ENCODE peak calls at places on chromosomes 7 and 10, in four cellular contexts. E is HepG2, O is IMR-90, Z is heart left ventricle. F is an unnamed sample.

GRCh38 chr7:135168489-135169140 is 1.9 kb downstream of the CYREN start:
- DNase-seq in E (no peak), O (no peak), Z (no peak), F (no peak)

GRCh38 chr10:58714436-58714835 is 201.8 kb downstream of the BICC1 start:
- DNase-seq in Z (no peak), E (no peak), O (no peak), F (no peak)

GRCh38 chr10:20473361-20473760 is 423.8 kb downstream of the NEBL start:
- DNase-seq in O (peak; percentile 3), Z (no peak), E (no peak), F (no peak)

GRCh38 chr7:50481867-50482266 is 31.7 kb upstream of the FIGNL1 start:
- DNase-seq in Z (no peak), O (no peak), E (no peak), F (no peak)

GRCh38 chr10:80612261-80612660 is 74.6 kb downstream of the SH2D4B start:
- DNase-seq in E (no peak), Z (no peak), O (no peak), F (no peak)

GRCh38 chr7:117323585-117323876 is 673 bp upstream of the WNT2 start:
- DNase-seq in O (no peak), Z (no peak), E (no peak), F (no peak)

GRCh38 chr7:34158311-34158710 is 253.0 kb downstream of the BMPER start:
- DNase-seq in Z (no peak), E (no peak), O (peak; percentile 41), F (no peak)

GRCh38 chr7:74187915-74188675 is 13.9 kb downstream of the EIF4H start:
- DNase-seq in Z (no peak), O (peak; percentile 69), E (no peak), F (no peak)

GRCh38 chr10:11035318-11035920 is 17.7 kb downstream of the CELF2 start:
- DNase-seq in O (peak; percentile 79), Z (peak; percentile 56), E (no peak), F (no peak)

GRCh38 chr10:34299105-34299611 is 515.9 kb downstream of the PARD3 start:
- DNase-seq in E (no peak), O (peak; percentile 55), Z (no peak), F (no peak)

GRCh38 chr10:59872892-59873463 is 33.4 kb downstream of the CCDC6 start:
- DNase-seq in E (peak; percentile 55), Z (peak; percentile 54), O (peak; percentile 97), F (peak; percentile 60)

GRCh38 chr10:3476640-3477448 is 304.3 kb upstream of the PITRM1 start:
- DNase-seq in E (no peak), O (no peak), Z (no peak), F (no peak)

GRCh38 chr7:94060772-94061171 is 56.6 kb upstream of the BET1 start:
- DNase-seq in E (no peak), Z (no peak), O (peak; percentile 82), F (no peak)

GRCh38 chr10:119761106-119761505 is 35.3 kb downstream of the INPP5F start:
- DNase-seq in Z (no peak), E (no peak), O (peak; percentile 94), F (no peak)

GRCh38 chr10:113045155-113046055 is 95.4 kb downstream of the TCF7L2 start:
- DNase-seq in E (no peak), Z (no peak), O (peak; percentile 93), F (no peak)

GRCh38 chr7:154744226-154744860 is 258.6 kb downstream of the PAXIP1 start:
- DNase-seq in Z (no peak), E (no peak), O (no peak), F (peak; percentile 53)

GRCh38 chr10:13712799-13713581 is 126.2 kb downstream of the PRPF18 start:
- DNase-seq in O (peak; percentile 99), Z (peak; percentile 82), E (no peak), F (peak; percentile 28)

GRCh38 chr7:150620061-150620460 is 12.1 kb downstream of the GIMAP6 start:
- DNase-seq in Z (no peak), O (no peak), E (no peak), F (no peak)

GRCh38 chr7:130491841-130492518 is at the start of gene MEST:
- DNase-seq in E (no peak), O (peak; percentile 47), Z (no peak), F (no peak)

GRCh38 chr7:157905740-157906461 is 569.1 kb downstream of the DNAJB6 start:
- DNase-seq in E (no peak), Z (peak; percentile 41), O (no peak), F (no peak)

GRCh38 chr7:144763291-144763690 is 72.6 kb downstream of the TPK1 start:
- DNase-seq in O (no peak), Z (no peak), E (no peak), F (no peak)

GRCh38 chr10:35016009-35016408 is 74.1 kb downstream of the CUL2 start:
- DNase-seq in Z (no peak), O (no peak), E (no peak), F (no peak)

GRCh38 chr10:71351628-71352319 is 32.7 kb downstream of the SLC29A3 start:
- DNase-seq in E (no peak), Z (peak; percentile 23), O (no peak), F (no peak)

GRCh38 chr7:33982425-33982786 is 77.1 kb downstream of the BMPER start:
- DNase-seq in O (peak; percentile 76), Z (no peak), E (no peak), F (peak; percentile 5)

GRCh38 chr7:42596737-42597136 is 315.1 kb downstream of the C7orf25 start:
- DNase-seq in O (no peak), E (no peak), Z (no peak), F (no peak)

GRCh38 chr10:21399392-21400015 is 126.0 kb downstream of the SKIDA1 start:
- DNase-seq in E (peak; percentile 66), O (peak; percentile 98), Z (no peak), F (no peak)

GRCh38 chr7:32506266-32507054 is 11.2 kb downstream of the AVL9 start:
- DNase-seq in O (peak; percentile 90), Z (no peak), E (peak; percentile 10), F (peak; percentile 89)

GRCh38 chr7:131369354-131369753 is 41.7 kb downstream of the MKLN1 start:
- DNase-seq in O (no peak), E (no peak), Z (no peak), F (peak; percentile 82)

GRCh38 chr10:98378722-98379121 is 36.3 kb downstream of the PYROXD2 start:
- DNase-seq in O (peak; percentile 91), Z (no peak), E (no peak), F (no peak)

GRCh38 chr7:47553309-47553708 is 28.6 kb downstream of the TNS3 start:
- DNase-seq in E (no peak), O (peak; percentile 52), Z (no peak), F (no peak)

GRCh38 chr7:46554688-46555422 is 633.8 kb upstream of the IGFBP3 start:
- DNase-seq in O (peak; percentile 76), Z (no peak), E (no peak), F (no peak)

GRCh38 chr7:155358948-155359712 is 61.5 kb downstream of the INSIG1 start:
- DNase-seq in E (no peak), Z (no peak), O (no peak), F (no peak)

GRCh38 chr7:129771201-129771927 is 159.8 kb downstream of the NRF1 start:
- DNase-seq in O (no peak), Z (no peak), E (no peak), F (peak; percentile 17)

GRCh38 chr7:1537631-1538412 is 7.3 kb downstream of the MAFK start:
- DNase-seq in O (peak; percentile 97), E (no peak), Z (peak; percentile 91), F (peak; percentile 84)

GRCh38 chr7:142866361-142867096 is 11.7 kb downstream of the EPHB6 start:
- DNase-seq in O (no peak), Z (no peak), E (peak; percentile 13), F (peak; percentile 11)

GRCh38 chr7:39421661-39422060 is 144.5 kb upstream of the YAE1 start:
- DNase-seq in O (no peak), E (no peak), Z (no peak), F (no peak)

GRCh38 chr7:130734525-130735272 is 692 bp upstream of the KLF14 start:
- DNase-seq in Z (no peak), O (peak; percentile 3), E (no peak), F (peak; percentile 36)

GRCh38 chr7:74284781-74285259 is 4.4 kb upstream of the CLIP2 start:
- DNase-seq in Z (no peak), E (no peak), O (no peak), F (no peak)

GRCh38 chr7:33040803-33041516 is 21.6 kb downstream of the NT5C3A start:
- DNase-seq in O (peak; percentile 36), Z (peak; percentile 19), E (no peak), F (peak; percentile 83)

GRCh38 chr10:123294109-123294508 is 139.9 kb downstream of the BUB3 start:
- DNase-seq in O (no peak), Z (no peak), E (no peak), F (no peak)
- TF ChIP-seq POLR2A in O (no peak), Z (no peak), E (no peak), F (no peak)

GRCh38 chr10:89414879-89415821 is 782 bp downstream of the IFIT5 start:
- DNase-seq in O (peak; percentile 32), E (no peak), Z (peak; percentile 57), F (peak; percentile 74)
- TF ChIP-seq POLR2A in O (peak; percentile 11), E (no peak), Z (no peak), F (no peak)

GRCh38 chr10:122114156-122114747 is 125.3 kb downstream of the TACC2 start:
- DNase-seq in E (no peak), Z (peak; percentile 51), O (peak; percentile 34), F (no peak)

GRCh38 chr10:122115874-122116273 is 126.9 kb downstream of the TACC2 start:
- DNase-seq in O (no peak), Z (no peak), E (no peak), F (no peak)

GRCh38 chr10:122112625-122113160 is 123.7 kb downstream of the TACC2 start:
- DNase-seq in O (peak; percentile 96), Z (peak; percentile 89), E (peak; percentile 77), F (peak; percentile 22)

GRCh38 chr10:122112021-122112616 is 123.2 kb downstream of the TACC2 start:
- DNase-seq in O (peak; percentile 76), Z (no peak), E (no peak), F (no peak)

GRCh38 chr10:122113161-122113944 is 124.4 kb downstream of the TACC2 start:
- DNase-seq in Z (peak; percentile 83), O (peak; percentile 68), E (peak; percentile 78), F (peak; percentile 16)
- TF ChIP-seq POLR2A in Z (no peak), O (peak; percentile 88), E (peak; percentile 54), F (no peak)

DNA sequence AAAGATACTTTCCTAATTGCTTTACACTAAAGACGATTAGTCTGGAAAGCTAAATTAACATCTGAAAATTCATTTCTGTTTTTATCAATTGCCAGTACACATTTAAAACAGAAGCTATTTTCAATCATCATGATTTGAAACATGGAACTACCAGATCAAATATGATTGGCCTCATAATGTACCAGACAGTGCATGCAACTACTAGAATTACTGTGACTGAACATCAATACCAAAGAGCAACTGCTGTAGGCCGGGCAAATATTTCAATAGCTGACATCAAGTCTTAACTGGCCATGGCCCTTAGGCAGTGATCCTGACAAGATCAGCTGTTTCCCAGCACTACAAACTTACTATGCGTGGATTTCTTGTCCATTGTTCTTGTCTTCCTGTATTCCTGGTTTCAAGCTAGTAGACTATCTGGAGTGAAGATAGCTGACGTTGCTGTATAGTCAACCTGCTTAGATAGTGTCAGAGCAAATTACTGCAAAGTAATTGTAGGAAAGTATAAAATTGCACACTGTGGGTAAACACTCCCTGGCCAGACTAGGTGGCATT is 21.7 kb upstream of the WNT16 start:
- DNase-seq in Z (no peak), E (no peak), O (no peak), F (no peak)
- TF ChIP-seq POLR2A in Z (no peak), E (no peak), O (no peak), F (no peak)